ENCODE peak calls at places on chromosomes 4 and X, in four cellular contexts. Q, I, R and O are unnamed samples.
A peak's percentile ranks its signal among the peaks of the same experiment; 100 is the strongest.

GRCh38 chrX:107711521-107712041 is 64.0 kb downstream of the TSC22D3 start:
- DNase-seq in Q (no peak), I (no peak), R (peak; percentile 20), O (no peak)

GRCh38 chrX:28625223-28625622 is 38.0 kb downstream of the IL1RAPL1 start:
- DNase-seq in Q (no peak), I (no peak), R (no peak), O (no peak)

GRCh38 chr4:23022032-23022431 is 329.3 kb downstream of the GBA3 start:
- DNase-seq in Q (no peak), I (peak; percentile 88), R (peak; percentile 30), O (no peak)

GRCh38 chrX:151396827-151397740 is at the start of gene VMA21:
- DNase-seq in Q (peak; percentile 79), I (peak; percentile 94), R (peak; percentile 93), O (peak; percentile 83)

GRCh38 chrX:17597836-17598434 is 139.4 kb upstream of the SCML1 start:
- DNase-seq in Q (no peak), I (no peak), R (peak; percentile 82), O (no peak)

GRCh38 chrX:103211012-103211715 is 3.7 kb upstream of the BEX4 start:
- DNase-seq in Q (peak; percentile 55), I (peak; percentile 23), R (peak; percentile 62), O (peak; percentile 15)

GRCh38 chr4:26173619-26174018 is 147.2 kb upstream of the RBPJ start:
- DNase-seq in Q (no peak), I (no peak), R (no peak), O (no peak)

GRCh38 chrX:109403927-109404326 is 78.0 kb downstream of the GUCY2F start:
- DNase-seq in Q (no peak), I (no peak), R (no peak), O (no peak)

GRCh38 chr4:169005453-169006099 is 4.5 kb downstream of the CBR4 start:
- DNase-seq in Q (no peak), I (no peak), R (peak; percentile 35), O (no peak)

GRCh38 chrX:22349116-22349515 is 76.4 kb downstream of the CBLL2 start:
- DNase-seq in Q (no peak), I (no peak), R (no peak), O (no peak)

GRCh38 chr4:162201673-162202072 is 37.9 kb upstream of the FSTL5 start:
- DNase-seq in Q (no peak), I (no peak), R (no peak), O (no peak)

GRCh38 chr4:107685740-107686139 is 34.3 kb downstream of the PAPSS1 start:
- DNase-seq in Q (no peak), I (no peak), R (no peak), O (no peak)

GRCh38 chrX:137565921-137566745 is at the start of gene ZIC3:
- DNase-seq in Q (no peak), I (peak; percentile 70), R (peak; percentile 45), O (no peak)

GRCh38 chrX:20665441-20665840 is 398.7 kb upstream of the RPS6KA3 start:
- DNase-seq in Q (no peak), I (peak; percentile 17), R (no peak), O (no peak)

GRCh38 chrX:154829926-154830442 is 4.5 kb downstream of the SMIM9 start:
- DNase-seq in Q (no peak), I (no peak), R (no peak), O (no peak)